ENCODE peak calls at places on chromosomes 2 and 18, in nine cellular contexts. One of them, this sample, is unnamed.

GRCh38 chr2:47354013-47354816 is 48.7 kb upstream of the MSH2 start:
- DNase-seq in tibial nerve: no peak
- DNase-seq in esophagus muscularis mucosa: no peak
- DNase-seq in adrenal gland: peak; percentile 85
- DNase-seq in HepG2: peak; percentile 74
- DNase-seq in body of pancreas: no peak
- DNase-seq in H54: peak; percentile 68
- DNase-seq in GM12892: no peak
- DNase-seq in suprapubic skin: peak; percentile 53
- DNase-seq in this sample: no peak

GRCh38 chr2:167697961-167698360 is 549.4 kb downstream of the STK39 start:
- DNase-seq in tibial nerve: no peak
- DNase-seq in esophagus muscularis mucosa: no peak
- DNase-seq in adrenal gland: no peak
- DNase-seq in HepG2: no peak
- DNase-seq in body of pancreas: no peak
- DNase-seq in H54: no peak
- DNase-seq in GM12892: no peak
- DNase-seq in suprapubic skin: no peak
- DNase-seq in this sample: no peak

GRCh38 chr2:163670929-163671328 is 64.9 kb downstream of the FIGN start:
- DNase-seq in tibial nerve: no peak
- DNase-seq in esophagus muscularis mucosa: no peak
- DNase-seq in adrenal gland: no peak
- DNase-seq in HepG2: no peak
- DNase-seq in body of pancreas: no peak
- DNase-seq in H54: no peak
- DNase-seq in GM12892: no peak
- DNase-seq in suprapubic skin: no peak
- DNase-seq in this sample: no peak

GRCh38 chr18:3261393-3262233 is at the start of gene MYL12B:
- DNase-seq in tibial nerve: peak; percentile 70
- DNase-seq in esophagus muscularis mucosa: peak; percentile 96
- DNase-seq in adrenal gland: peak; percentile 82
- DNase-seq in HepG2: peak; percentile 72
- DNase-seq in body of pancreas: peak; percentile 76
- DNase-seq in H54: peak; percentile 49
- DNase-seq in GM12892: peak; percentile 60
- DNase-seq in suprapubic skin: peak; percentile 92
- DNase-seq in this sample: peak; percentile 69

GRCh38 chr2:133158024-133158423 is 410.2 kb downstream of the NCKAP5 start:
- DNase-seq in tibial nerve: no peak
- DNase-seq in esophagus muscularis mucosa: no peak
- DNase-seq in adrenal gland: no peak
- DNase-seq in HepG2: peak; percentile 47
- DNase-seq in body of pancreas: no peak
- DNase-seq in H54: no peak
- DNase-seq in GM12892: no peak
- DNase-seq in suprapubic skin: no peak
- DNase-seq in this sample: no peak

GRCh38 chr18:78506031-78506461 is 473.6 kb upstream of the SALL3 start:
- DNase-seq in tibial nerve: no peak
- DNase-seq in esophagus muscularis mucosa: no peak
- DNase-seq in adrenal gland: no peak
- DNase-seq in HepG2: peak; percentile 12
- DNase-seq in body of pancreas: no peak
- DNase-seq in H54: no peak
- DNase-seq in GM12892: no peak
- DNase-seq in suprapubic skin: no peak
- DNase-seq in this sample: no peak

GRCh38 chr2:80874374-80874773 is 569.8 kb upstream of the LRRTM1 start:
- DNase-seq in tibial nerve: no peak
- DNase-seq in esophagus muscularis mucosa: no peak
- DNase-seq in adrenal gland: no peak
- DNase-seq in HepG2: no peak
- DNase-seq in body of pancreas: no peak
- DNase-seq in H54: no peak
- DNase-seq in GM12892: no peak
- DNase-seq in suprapubic skin: no peak
- DNase-seq in this sample: no peak

GRCh38 chr2:42492691-42493467 is 903 bp downstream of the KCNG3 start:
- DNase-seq in tibial nerve: no peak
- DNase-seq in esophagus muscularis mucosa: no peak
- DNase-seq in adrenal gland: peak; percentile 46
- DNase-seq in HepG2: no peak
- DNase-seq in body of pancreas: peak; percentile 16
- DNase-seq in H54: no peak
- DNase-seq in GM12892: no peak
- DNase-seq in suprapubic skin: no peak
- DNase-seq in this sample: no peak

GRCh38 chr2:221212105-221212504 is 360.0 kb downstream of the EPHA4 start:
- DNase-seq in tibial nerve: no peak
- DNase-seq in esophagus muscularis mucosa: no peak
- DNase-seq in adrenal gland: no peak
- DNase-seq in HepG2: no peak
- DNase-seq in body of pancreas: no peak
- DNase-seq in H54: no peak
- DNase-seq in GM12892: no peak
- DNase-seq in suprapubic skin: no peak
- DNase-seq in this sample: no peak

GRCh38 chr2:221215487-221215886 is 356.6 kb downstream of the EPHA4 start:
- DNase-seq in tibial nerve: no peak
- DNase-seq in esophagus muscularis mucosa: no peak
- DNase-seq in adrenal gland: no peak
- DNase-seq in HepG2: no peak
- DNase-seq in body of pancreas: no peak
- DNase-seq in H54: no peak
- DNase-seq in GM12892: no peak
- DNase-seq in suprapubic skin: no peak
- DNase-seq in this sample: no peak

GRCh38 chr2:221205103-221205502 is 367.0 kb downstream of the EPHA4 start:
- DNase-seq in tibial nerve: no peak
- DNase-seq in esophagus muscularis mucosa: no peak
- DNase-seq in adrenal gland: no peak
- DNase-seq in HepG2: peak; percentile 10
- DNase-seq in body of pancreas: no peak
- DNase-seq in H54: no peak
- DNase-seq in GM12892: no peak
- DNase-seq in suprapubic skin: no peak
- DNase-seq in this sample: no peak

GRCh38 chr2:221211653-221212052 is 360.5 kb downstream of the EPHA4 start:
- DNase-seq in tibial nerve: no peak
- DNase-seq in esophagus muscularis mucosa: no peak
- DNase-seq in adrenal gland: no peak
- DNase-seq in HepG2: no peak
- DNase-seq in body of pancreas: no peak
- DNase-seq in H54: no peak
- DNase-seq in GM12892: no peak
- DNase-seq in suprapubic skin: no peak
- DNase-seq in this sample: no peak

DNA sequence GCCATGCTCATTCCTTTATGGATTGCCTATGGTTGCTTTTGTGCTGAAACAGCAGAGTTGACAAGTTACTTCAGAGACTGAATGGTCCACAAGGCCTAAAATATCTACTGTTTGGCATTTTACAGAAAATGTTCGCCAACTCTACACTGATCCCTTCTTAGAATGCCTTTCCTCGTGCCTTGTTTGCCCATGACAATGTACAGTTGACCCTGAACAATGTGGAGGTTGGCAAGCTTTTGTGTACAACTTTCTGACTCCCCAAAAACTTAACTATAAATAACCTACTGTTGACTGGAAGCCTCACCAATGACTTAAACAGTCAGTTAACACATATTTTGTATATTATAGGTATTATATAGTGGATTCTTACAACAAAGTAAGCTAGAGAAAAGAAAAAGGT is 361.4 kb downstream of the EPHA4 start:
- DNase-seq in tibial nerve: no peak
- DNase-seq in esophagus muscularis mucosa: no peak
- DNase-seq in adrenal gland: no peak
- DNase-seq in HepG2: no peak
- DNase-seq in body of pancreas: no peak
- DNase-seq in H54: no peak
- DNase-seq in GM12892: no peak
- DNase-seq in suprapubic skin: no peak
- DNase-seq in this sample: no peak
- TF ChIP-seq POLR2A in tibial nerve: no peak
- TF ChIP-seq POLR2A in esophagus muscularis mucosa: no peak
- TF ChIP-seq POLR2A in adrenal gland: no peak
- TF ChIP-seq POLR2A in HepG2: no peak
- TF ChIP-seq POLR2A in body of pancreas: no peak
- TF ChIP-seq POLR2A in H54: no peak
- TF ChIP-seq POLR2A in GM12892: no peak
- TF ChIP-seq POLR2A in suprapubic skin: no peak
- TF ChIP-seq POLR2A in this sample: no peak

GRCh38 chr2:176521860-176522259 is 252.6 kb downstream of the MTX2 start:
- DNase-seq in tibial nerve: no peak
- DNase-seq in esophagus muscularis mucosa: no peak
- DNase-seq in adrenal gland: no peak
- DNase-seq in HepG2: no peak
- DNase-seq in body of pancreas: no peak
- DNase-seq in H54: no peak
- DNase-seq in GM12892: no peak
- DNase-seq in suprapubic skin: no peak
- DNase-seq in this sample: no peak

GRCh38 chr2:176518823-176519222 is 249.6 kb downstream of the MTX2 start:
- DNase-seq in tibial nerve: no peak
- DNase-seq in esophagus muscularis mucosa: no peak
- DNase-seq in adrenal gland: peak; percentile 18
- DNase-seq in HepG2: no peak
- DNase-seq in body of pancreas: no peak
- DNase-seq in H54: no peak
- DNase-seq in GM12892: no peak
- DNase-seq in suprapubic skin: no peak
- DNase-seq in this sample: peak; percentile 49

GRCh38 chr2:176514276-176514675 is 245.0 kb downstream of the MTX2 start:
- DNase-seq in tibial nerve: no peak
- DNase-seq in esophagus muscularis mucosa: no peak
- DNase-seq in adrenal gland: no peak
- DNase-seq in HepG2: no peak
- DNase-seq in body of pancreas: no peak
- DNase-seq in H54: no peak
- DNase-seq in GM12892: no peak
- DNase-seq in suprapubic skin: no peak
- DNase-seq in this sample: no peak

GRCh38 chr2:176514805-176515500 is 245.7 kb downstream of the MTX2 start:
- DNase-seq in tibial nerve: no peak
- DNase-seq in esophagus muscularis mucosa: no peak
- DNase-seq in adrenal gland: no peak
- DNase-seq in HepG2: no peak
- DNase-seq in body of pancreas: no peak
- DNase-seq in H54: no peak
- DNase-seq in GM12892: no peak
- DNase-seq in suprapubic skin: no peak
- DNase-seq in this sample: no peak

DNA sequence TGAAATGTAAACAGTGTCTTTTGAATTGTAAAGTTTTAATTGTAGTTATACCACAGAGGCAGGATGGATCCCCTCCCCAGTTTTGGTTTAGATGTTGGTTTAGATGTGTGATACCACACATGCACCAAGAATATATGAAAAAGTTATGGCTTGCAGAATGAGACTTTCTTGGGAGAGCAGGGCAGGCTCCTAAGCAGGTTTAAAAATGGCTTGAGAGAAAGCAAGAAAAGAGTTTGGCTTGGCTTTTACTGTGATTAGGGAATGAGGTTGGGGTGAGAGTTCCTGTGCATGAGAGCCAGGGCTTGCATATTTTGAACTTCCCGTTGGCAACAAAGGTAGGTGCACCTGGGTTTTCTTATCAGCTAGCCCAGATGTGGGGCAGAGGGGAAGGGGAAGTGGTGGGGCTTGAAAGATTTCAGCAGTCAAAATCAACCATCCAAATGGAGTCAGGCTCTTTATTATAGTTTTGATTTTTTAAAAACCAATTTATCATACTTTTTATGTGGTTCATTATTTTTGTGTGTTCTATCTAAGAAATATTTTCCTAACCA is 246.9 kb downstream of the MTX2 start:
- DNase-seq in tibial nerve: no peak
- DNase-seq in esophagus muscularis mucosa: no peak
- DNase-seq in adrenal gland: no peak
- DNase-seq in HepG2: no peak
- DNase-seq in body of pancreas: no peak
- DNase-seq in H54: no peak
- DNase-seq in GM12892: no peak
- DNase-seq in suprapubic skin: no peak
- DNase-seq in this sample: no peak
- TF ChIP-seq POLR2A in tibial nerve: no peak
- TF ChIP-seq POLR2A in esophagus muscularis mucosa: no peak
- TF ChIP-seq POLR2A in adrenal gland: no peak
- TF ChIP-seq POLR2A in HepG2: no peak
- TF ChIP-seq POLR2A in body of pancreas: no peak
- TF ChIP-seq POLR2A in H54: no peak
- TF ChIP-seq POLR2A in GM12892: no peak
- TF ChIP-seq POLR2A in suprapubic skin: no peak
- TF ChIP-seq POLR2A in this sample: no peak

DNA sequence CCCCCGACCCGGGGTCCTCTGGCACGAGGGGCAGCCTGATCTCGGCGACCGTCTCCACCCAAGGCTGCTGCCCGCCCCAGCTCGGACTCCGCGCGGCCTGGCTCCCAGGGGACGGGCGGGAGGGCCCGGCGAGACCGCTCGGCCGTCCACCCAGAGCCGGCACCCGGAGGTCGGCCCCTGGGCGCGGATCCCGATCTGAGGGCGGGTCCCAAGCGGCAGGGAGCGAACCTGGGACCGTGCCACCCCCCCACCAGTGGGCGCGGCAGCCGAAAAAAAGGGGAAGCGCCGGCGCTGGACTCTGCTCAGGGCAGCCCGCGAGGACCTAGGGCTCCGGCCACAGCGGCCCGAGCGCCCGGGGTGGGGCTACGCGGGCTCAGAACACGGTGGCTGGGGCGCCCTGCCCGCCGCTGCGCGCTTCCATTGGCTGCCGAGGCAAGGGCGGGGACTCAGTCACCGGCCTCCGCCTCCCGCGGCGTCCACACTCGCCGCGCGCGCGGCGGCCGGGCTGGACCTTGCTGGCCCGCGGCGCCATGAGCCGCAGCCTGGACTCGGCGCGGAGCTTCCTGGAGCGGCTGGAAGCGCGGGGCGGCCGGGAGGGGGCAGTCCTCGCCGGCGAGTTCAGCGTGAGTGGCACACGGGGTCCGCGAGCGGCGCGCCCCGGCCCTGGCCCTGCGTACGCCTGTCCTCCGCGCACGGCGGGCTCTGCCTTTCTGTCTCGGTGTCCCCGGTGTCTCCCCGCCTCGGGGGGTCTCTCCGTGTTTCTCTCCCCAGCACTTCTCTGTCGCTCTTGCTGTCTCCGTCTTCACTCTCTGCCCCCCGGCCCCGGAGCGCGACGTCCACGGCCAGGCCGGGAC is at the start of gene PTPN18:
- DNase-seq in tibial nerve: peak; percentile 72
- DNase-seq in esophagus muscularis mucosa: peak; percentile 94
- DNase-seq in adrenal gland: peak; percentile 90
- DNase-seq in HepG2: peak; percentile 87
- DNase-seq in body of pancreas: peak; percentile 91
- DNase-seq in H54: peak; percentile 88
- DNase-seq in GM12892: peak; percentile 86
- DNase-seq in suprapubic skin: peak; percentile 91
- DNase-seq in this sample: peak; percentile 87
- TF ChIP-seq POLR2A in tibial nerve: peak; percentile 82
- TF ChIP-seq POLR2A in esophagus muscularis mucosa: peak; percentile 37
- TF ChIP-seq POLR2A in adrenal gland: peak; percentile 84
- TF ChIP-seq POLR2A in HepG2: peak; percentile 93
- TF ChIP-seq POLR2A in body of pancreas: peak; percentile 96
- TF ChIP-seq POLR2A in H54: peak; percentile 76
- TF ChIP-seq POLR2A in GM12892: peak; percentile 48
- TF ChIP-seq POLR2A in suprapubic skin: peak; percentile 70
- TF ChIP-seq POLR2A in this sample: peak; percentile 89

GRCh38 chr2:234679766-234680687 is 183.1 kb upstream of the ARL4C start:
- DNase-seq in tibial nerve: peak; percentile 70
- DNase-seq in esophagus muscularis mucosa: peak; percentile 93
- DNase-seq in adrenal gland: peak; percentile 80
- DNase-seq in HepG2: peak; percentile 98
- DNase-seq in body of pancreas: peak; percentile 42
- DNase-seq in H54: peak; percentile 57
- DNase-seq in GM12892: no peak
- DNase-seq in suprapubic skin: peak; percentile 75
- DNase-seq in this sample: peak; percentile 58
- TF ChIP-seq POLR2A in tibial nerve: no peak
- TF ChIP-seq POLR2A in esophagus muscularis mucosa: no peak
- TF ChIP-seq POLR2A in adrenal gland: no peak
- TF ChIP-seq POLR2A in HepG2: no peak
- TF ChIP-seq POLR2A in body of pancreas: no peak
- TF ChIP-seq POLR2A in H54: no peak
- TF ChIP-seq POLR2A in GM12892: no peak
- TF ChIP-seq POLR2A in suprapubic skin: no peak
- TF ChIP-seq POLR2A in this sample: no peak

This sample was measured in uterus.